ENCODE peak calls at places on chromosomes 3 and 15, in five cellular contexts. R, V, L, Y and F are unnamed samples.

GRCh38 chr15:60389261-60390077 is 8.3 kb downstream of the ANXA2 start:
- DNase-seq in R (no peak), V (no peak), L (no peak), Y (no peak), F (no peak)

GRCh38 chr3:104149154-104149553 is 1217.6 kb upstream of the ALCAM start:
- DNase-seq in R (no peak), V (no peak), L (no peak), Y (no peak), F (no peak)

GRCh38 chr3:140588558-140588957 is 89.3 kb upstream of the TRIM42 start:
- DNase-seq in R (no peak), V (peak), L (no peak), Y (no peak), F (no peak)

GRCh38 chr3:28940530-28940929 is 340.3 kb upstream of the RBMS3 start:
- DNase-seq in R (peak), V (no peak), L (peak), Y (no peak), F (no peak)

GRCh38 chr15:52804526-52805081 is 14.5 kb upstream of the ONECUT1 start:
- DNase-seq in R (no peak), V (no peak), L (no peak), Y (no peak), F (no peak)

GRCh38 chr15:20294651-20295237 is 246.9 kb downstream of the GOLGA6L6 start:
- DNase-seq in R (no peak), V (no peak), L (no peak), Y (no peak), F (peak)

GRCh38 chr15:67067161-67067853 is 1.9 kb downstream of the SMAD3 start:
- DNase-seq in R (no peak), V (no peak), L (no peak), Y (no peak), F (no peak)

GRCh38 chr3:134229038-134229437 is 21.6 kb downstream of the RYK start:
- DNase-seq in R (no peak), V (no peak), L (no peak), Y (no peak), F (no peak)

GRCh38 chr3:195082811-195083210 is 188.1 kb downstream of the XXYLT1 start:
- DNase-seq in R (no peak), V (no peak), L (no peak), Y (no peak), F (no peak)

GRCh38 chr3:119600732-119601131 is 3.0 kb downstream of the PLA1A start:
- DNase-seq in R (no peak), V (no peak), L (no peak), Y (peak), F (no peak)

GRCh38 chr3:196406806-196407470 is 25.3 kb downstream of the UBXN7 start:
- DNase-seq in R (peak), V (no peak), L (peak), Y (peak), F (no peak)

GRCh38 chr3:119314821-119315220 is 20.6 kb downstream of the ARHGAP31 start:
- DNase-seq in R (no peak), V (no peak), L (no peak), Y (no peak), F (no peak)

GRCh38 chr3:18246336-18247060 is 178.6 kb downstream of the SATB1 start:
- DNase-seq in R (no peak), V (no peak), L (peak), Y (no peak), F (no peak)

GRCh38 chr3:35394400-35394799 is 244.9 kb upstream of the ARPP21 start:
- DNase-seq in R (no peak), V (no peak), L (no peak), Y (no peak), F (no peak)

GRCh38 chr3:9810357-9810726 is 280 bp downstream of the TTLL3 start:
- DNase-seq in R (no peak), V (no peak), L (no peak), Y (no peak), F (no peak)

GRCh38 chr15:87597346-87598052 is 659.0 kb downstream of the NTRK3 start:
- DNase-seq in R (no peak), V (no peak), L (no peak), Y (no peak), F (no peak)

GRCh38 chr3:1183320-1184048 is 90.7 kb downstream of the CNTN6 start:
- DNase-seq in R (no peak), V (no peak), L (peak), Y (no peak), F (no peak)

GRCh38 chr15:71230303-71230702 is 115.0 kb downstream of the THSD4 start:
- DNase-seq in R (no peak), V (no peak), L (no peak), Y (no peak), F (no peak)

GRCh38 chr15:93152264-93152884 is 63.4 kb upstream of the RGMA start:
- DNase-seq in R (no peak), V (no peak), L (no peak), Y (no peak), F (no peak)

GRCh38 chr3:181086011-181086410 is 96.5 kb upstream of the DNAJC19 start:
- DNase-seq in R (no peak), V (no peak), L (no peak), Y (no peak), F (no peak)

GRCh38 chr3:139269984-139270383 is 73.8 kb upstream of the MRPS22 start:
- DNase-seq in R (no peak), V (no peak), L (no peak), Y (no peak), F (no peak)

GRCh38 chr3:11201246-11202024 is 47.1 kb downstream of the HRH1 start:
- DNase-seq in R (no peak), V (no peak), L (no peak), Y (peak), F (no peak)

GRCh38 chr3:186823391-186823790 is 17.1 kb upstream of the RFC4 start:
- DNase-seq in R (peak), V (no peak), L (no peak), Y (no peak), F (no peak)

GRCh38 chr15:90261811-90262210 is 3.7 kb upstream of the NGRN start:
- DNase-seq in R (peak), V (no peak), L (no peak), Y (no peak), F (no peak)

GRCh38 chr3:187913617-187914033 is 168.4 kb upstream of the BCL6 start:
- DNase-seq in R (peak), V (no peak), L (no peak), Y (peak), F (no peak)

GRCh38 chr3:9339750-9340449 is 23.0 kb upstream of the THUMPD3 start:
- DNase-seq in R (no peak), V (no peak), L (no peak), Y (no peak), F (no peak)

GRCh38 chr3:32522682-32523081 is 20.0 kb upstream of the CMTM6 start:
- DNase-seq in R (no peak), V (no peak), L (no peak), Y (no peak), F (no peak)

GRCh38 chr3:148866261-148866660 is 1.2 kb downstream of the CPA3 start:
- DNase-seq in R (peak), V (no peak), L (peak), Y (no peak), F (no peak)

GRCh38 chr3:171879472-171879871 is 36.3 kb downstream of the TMEM212 start:
- DNase-seq in R (no peak), V (no peak), L (no peak), Y (no peak), F (no peak)

GRCh38 chr15:22265961-22266360 is 185.6 kb downstream of the OR4M2 start:
- DNase-seq in R (no peak), V (no peak), L (no peak), Y (no peak), F (no peak)

GRCh38 chr3:32706348-32707025 is 21.5 kb downstream of the CNOT10 start:
- DNase-seq in R (no peak), V (no peak), L (no peak), Y (no peak), F (no peak)

GRCh38 chr15:62495670-62496328 is 330.7 kb upstream of the C2CD4B start:
- DNase-seq in R (peak), V (no peak), L (peak), Y (no peak), F (no peak)

GRCh38 chr15:98812711-98813441 is 164.5 kb downstream of the IGF1R start:
- DNase-seq in R (no peak), V (no peak), L (no peak), Y (no peak), F (no peak)

GRCh38 chr3:172675371-172676193 is 35.3 kb downstream of the NCEH1 start:
- DNase-seq in R (peak), V (no peak), L (no peak), Y (peak), F (no peak)

GRCh38 chr3:32374788-32375595 is 16.7 kb upstream of the CMTM7 start:
- DNase-seq in R (peak), V (no peak), L (peak), Y (peak), F (no peak)

GRCh38 chr3:155325263-155325835 is 31.9 kb upstream of the STRIT1 start:
- DNase-seq in R (no peak), V (no peak), L (no peak), Y (peak), F (no peak)

GRCh38 chr3:5264093-5264610 is 76.6 kb downstream of the EDEM1 start:
- DNase-seq in R (no peak), V (peak), L (no peak), Y (peak), F (no peak)

GRCh38 chr15:99414755-99415731 is 150.7 kb upstream of the MEF2A start:
- DNase-seq in R (no peak), V (peak), L (no peak), Y (no peak), F (peak)

GRCh38 chr15:65979316-65979715 is 110.0 kb downstream of the RAB11A start:
- DNase-seq in R (no peak), V (no peak), L (no peak), Y (no peak), F (no peak)

GRCh38 chr3:16653712-16654111 is 48.5 kb upstream of the DAZL start:
- DNase-seq in R (no peak), V (no peak), L (no peak), Y (no peak), F (no peak)

GRCh38 chr3:16658933-16659793 is 53.9 kb upstream of the DAZL start:
- DNase-seq in R (no peak), V (no peak), L (no peak), Y (no peak), F (no peak)

GRCh38 chr3:16663852-16664712 is 58.9 kb upstream of the DAZL start:
- DNase-seq in R (no peak), V (no peak), L (no peak), Y (no peak), F (no peak)

DNA sequence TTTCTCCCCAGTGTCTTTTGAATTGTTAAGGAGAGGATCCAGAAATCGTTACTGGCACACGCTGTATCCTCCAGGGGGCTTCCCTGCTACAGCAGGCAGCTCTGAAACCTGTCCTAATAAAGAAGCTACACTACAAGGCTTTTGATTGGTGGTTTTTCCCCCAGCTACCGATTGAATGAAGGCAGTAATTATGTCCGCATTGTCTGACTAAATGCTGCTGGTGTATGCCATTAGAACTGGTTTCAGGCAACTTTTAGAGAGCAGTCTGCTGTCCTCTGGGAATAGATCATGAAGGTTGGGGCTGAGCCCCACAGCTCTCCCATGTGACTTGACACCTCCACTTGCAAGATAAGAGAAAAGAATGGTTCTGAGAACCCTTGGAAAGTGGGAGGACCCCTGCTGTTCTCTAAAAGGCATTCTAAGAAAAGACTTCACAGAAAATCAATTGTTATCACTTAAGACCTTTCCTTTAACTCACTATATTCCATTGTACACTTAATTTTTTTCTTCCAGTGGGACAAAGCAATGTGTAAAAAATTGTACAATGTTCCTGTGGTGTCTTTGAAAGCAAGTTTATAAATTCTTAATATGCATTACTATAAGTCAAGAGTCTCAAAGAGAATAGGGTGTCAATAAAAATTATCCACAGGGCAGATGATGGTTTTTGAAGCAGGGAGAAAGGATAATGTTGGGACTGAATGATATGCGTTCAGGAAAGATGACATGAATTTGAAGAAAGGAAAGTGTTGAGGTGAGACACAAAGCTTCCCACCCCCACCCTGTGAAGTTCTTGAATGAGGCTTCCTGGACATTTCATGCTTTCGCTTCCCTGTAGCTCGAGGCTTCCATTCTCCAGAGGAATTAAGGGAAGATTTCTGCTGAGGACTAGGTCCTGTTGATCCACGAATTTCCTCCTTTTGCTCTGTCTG is 53.0 kb upstream of the DAZL start:
- DNase-seq in R (no peak), V (no peak), L (no peak), Y (no peak), F (no peak)
- TF ChIP-seq CTCF in R (peak), V (no peak), L (no peak), Y (no peak), F (peak)

GRCh38 chr3:56135941-56136340 is 332.3 kb downstream of the ERC2 start:
- DNase-seq in R (no peak), V (no peak), L (no peak), Y (no peak), F (no peak)
- TF ChIP-seq CTCF in R (no peak), V (no peak), L (no peak), Y (no peak), F (no peak)

DNA sequence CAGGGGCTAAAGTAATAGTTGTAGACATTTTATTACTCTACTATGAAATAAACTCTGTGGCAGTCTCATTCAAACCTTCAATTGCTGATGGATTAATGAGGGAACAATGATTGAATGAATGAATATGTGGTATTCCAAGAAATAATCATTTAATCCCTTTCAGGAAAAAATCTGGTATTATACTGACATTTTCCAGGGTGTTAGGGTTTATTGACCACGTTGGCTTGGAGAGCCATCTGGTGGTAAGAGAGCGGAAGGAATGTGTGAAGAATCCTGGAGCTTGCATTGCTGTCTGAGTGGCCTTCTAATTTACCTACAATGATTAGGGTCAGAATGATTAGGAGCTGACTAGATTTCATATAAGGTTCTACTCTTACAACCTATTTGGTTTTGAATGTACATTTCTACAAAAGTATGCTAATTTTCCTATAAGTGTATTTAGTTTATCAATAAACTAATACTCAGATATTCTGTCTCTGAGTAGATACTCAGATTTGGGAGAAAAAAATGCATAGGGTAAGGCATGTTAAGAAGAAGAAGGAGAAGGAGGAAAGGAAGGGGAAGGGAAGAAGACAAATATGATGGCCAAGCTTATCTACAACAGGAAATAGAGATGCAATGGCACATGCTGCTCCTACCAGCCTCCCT is 249.9 kb downstream of the ROBO1 start:
- DNase-seq in R (peak), V (no peak), L (no peak), Y (peak), F (no peak)
- TF ChIP-seq CTCF in R (peak), V (no peak), L (peak), Y (peak), F (peak)

GRCh38 chr15:73965094-73965729 is 26.9 kb downstream of the STOML1 start:
- DNase-seq in R (no peak), V (no peak), L (no peak), Y (no peak), F (no peak)
- TF ChIP-seq CTCF in R (peak), V (no peak), L (no peak), Y (peak), F (peak)

GRCh38 chr3:185717627-185718330 is 107.1 kb downstream of the IGF2BP2 start:
- DNase-seq in R (no peak), V (no peak), L (no peak), Y (no peak), F (no peak)
- TF ChIP-seq CTCF in R (peak), V (no peak), L (no peak), Y (no peak), F (no peak)

GRCh38 chr15:28190391-28191174 is 91.5 kb upstream of the OCA2 start:
- DNase-seq in R (no peak), V (no peak), L (no peak), Y (no peak), F (no peak)

GRCh38 chr15:28192772-28193171 is 93.7 kb upstream of the OCA2 start:
- DNase-seq in R (no peak), V (no peak), L (no peak), Y (no peak), F (no peak)

GRCh38 chr15:28191832-28192231 is 92.7 kb upstream of the OCA2 start:
- DNase-seq in R (peak), V (no peak), L (peak), Y (peak), F (no peak)
- TF ChIP-seq CTCF in R (peak), V (peak), L (peak), Y (no peak), F (peak)

GRCh38 chr15:43510230-43511011 is 7.0 kb upstream of the MAP1A start:
- DNase-seq in R (peak), V (peak), L (peak), Y (peak), F (peak)
- TF ChIP-seq CTCF in R (peak), V (peak), L (peak), Y (no peak), F (peak)

GRCh38 chr3:130893240-130894129 is at the start of gene ATP2C1:
- DNase-seq in R (peak), V (peak), L (peak), Y (peak), F (peak)
- TF ChIP-seq CTCF in R (peak), V (no peak), L (no peak), Y (no peak), F (peak)